ENCODE peak calls at places on chromosomes 11 and 22, in five cellular contexts. D is neural progenitor cell, T is GM23338, A is hepatocyte, H is fibroblast of lung. Y is an unnamed sample.

GRCh38 chr11:64436025-64436424 is 77.1 kb downstream of the RPS6KA4 start:
- DNase-seq in A (no peak), D (no peak), T (no peak), H (no peak), Y (peak; percentile 62)

GRCh38 chr22:43293661-43294392 is 49.3 kb downstream of the SCUBE1 start:
- DNase-seq in A (peak; percentile 93), T (no peak), H (peak; percentile 85), D (peak; percentile 26), Y (peak; percentile 83)

GRCh38 chr11:15911377-15912044 is 444.8 kb downstream of the SOX6 start:
- DNase-seq in A (peak; percentile 77), T (no peak), D (no peak), H (peak; percentile 60), Y (peak; percentile 31)

GRCh38 chr11:2551131-2551530 is 106.3 kb downstream of the KCNQ1 start:
- DNase-seq in A (no peak), D (no peak), H (no peak), T (no peak), Y (no peak)

GRCh38 chr11:46484101-46484500 is 92.5 kb upstream of the CHRM4 start:
- DNase-seq in H (no peak), A (no peak), D (no peak), T (no peak), Y (no peak)

GRCh38 chr11:76769071-76769560 is 14.0 kb upstream of the TSKU start:
- DNase-seq in D (no peak), T (no peak), H (peak; percentile 31), A (no peak), Y (no peak)

GRCh38 chr11:57085604-57086003 is 96.1 kb upstream of the LRRC55 start:
- DNase-seq in A (no peak), T (no peak), H (peak; percentile 3), D (no peak), Y (no peak)

GRCh38 chr11:624705-625635 is at the start of gene CDHR5:
- DNase-seq in A (peak; percentile 77), D (no peak), H (no peak), T (no peak), Y (no peak)

GRCh38 chr11:19632435-19632834 is 80.2 kb upstream of the NAV2 start:
- DNase-seq in T (no peak), H (peak; percentile 62), A (no peak), D (no peak), Y (no peak)

GRCh38 chr11:116605543-116605942 is 167.2 kb downstream of the BUD13 start:
- DNase-seq in A (peak; percentile 81), D (peak; percentile 92), T (peak; percentile 95), H (no peak), Y (peak; percentile 46)

GRCh38 chr11:18347471-18348125 is 25.2 kb downstream of the GTF2H1 start:
- DNase-seq in H (peak; percentile 54), D (no peak), T (no peak), A (no peak), Y (no peak)

GRCh38 chr11:18012314-18012905 is 437 bp downstream of the SERGEF start:
- DNase-seq in H (peak; percentile 23), A (peak; percentile 30), D (no peak), T (peak; percentile 62), Y (no peak)

GRCh38 chr22:37077802-37078448 is 26.4 kb downstream of the KCTD17 start:
- DNase-seq in D (peak; percentile 78), H (peak; percentile 46), T (peak; percentile 79), A (peak; percentile 78), Y (peak; percentile 74)

GRCh38 chr11:38095268-38095667 is 1497.2 kb upstream of the RAG2 start:
- DNase-seq in D (no peak), H (no peak), T (no peak), A (no peak), Y (peak; percentile 21)

GRCh38 chr22:11605468-11605981 is 3922.5 kb upstream of the OR11H1 start:
- DNase-seq in T (no peak), A (no peak), D (no peak), H (no peak), Y (no peak)

GRCh38 chr11:68043349-68044144 is 4.7 kb downstream of the TCIRG1 start:
- DNase-seq in A (peak; percentile 74), T (no peak), D (no peak), H (peak; percentile 70), Y (peak; percentile 75)

GRCh38 chr11:118789501-118790356 is 1.2 kb downstream of the DDX6 start:
- DNase-seq in D (peak; percentile 26), H (peak; percentile 28), T (peak; percentile 47), A (peak; percentile 45), Y (no peak)

GRCh38 chr11:112073941-112074811 is at the start of the genes NKAPD1 and PIH1D2:
- DNase-seq in A (peak; percentile 87), H (peak; percentile 94), D (peak; percentile 89), T (peak; percentile 92), Y (peak; percentile 63)

GRCh38 chr22:50146440-50147228 is 23.9 kb upstream of the PANX2 start:
- DNase-seq in T (no peak), D (peak; percentile 40), A (peak; percentile 68), H (peak; percentile 80), Y (peak; percentile 58)

GRCh38 chr11:133833101-133833898 is 12.0 kb downstream of the SPATA19 start:
- DNase-seq in D (no peak), A (no peak), T (no peak), H (no peak), Y (no peak)

GRCh38 chr11:120612363-120613263 is 101.1 kb downstream of the GRIK4 start:
- DNase-seq in D (no peak), H (peak; percentile 83), T (no peak), A (peak; percentile 71), Y (no peak)

GRCh38 chr11:17462940-17463339 is 13.7 kb downstream of the ABCC8 start:
- DNase-seq in T (no peak), H (no peak), D (no peak), A (no peak), Y (no peak)

GRCh38 chr22:42273855-42274451 is 3.5 kb upstream of the TCF20 start:
- DNase-seq in H (no peak), A (no peak), D (peak; percentile 87), T (peak; percentile 68), Y (no peak)

GRCh38 chr11:13318498-13319295 is 41.1 kb downstream of the BMAL1 start:
- DNase-seq in H (no peak), D (no peak), T (no peak), A (no peak), Y (no peak)

GRCh38 chr11:70620510-70621184 is 222.3 kb downstream of the CTTN start:
- DNase-seq in D (no peak), A (no peak), T (no peak), H (no peak), Y (no peak)

GRCh38 chr11:113841691-113842090 is 33.7 kb downstream of the USP28 start:
- DNase-seq in D (no peak), T (no peak), A (no peak), H (no peak), Y (no peak)
- H3K4me2 ChIP-seq in D (no peak overlapping the region), T (no peak overlapping the region), A (no peak overlapping the region), H (no peak overlapping the region), Y (no peak overlapping the region)

GRCh38 chr11:7986768-7987559 is at the start of gene EIF3F:
- DNase-seq in D (peak; percentile 99), T (peak; percentile 99), H (peak; percentile 100), A (peak; percentile 98), Y (peak; percentile 84)

GRCh38 chr11:7982582-7983119 is 4.5 kb upstream of the EIF3F start:
- DNase-seq in T (no peak), D (no peak), H (no peak), A (no peak), Y (no peak)

GRCh38 chr11:7981758-7982157 is 5.4 kb upstream of the EIF3F start:
- DNase-seq in H (no peak), T (no peak), D (no peak), A (no peak), Y (no peak)

GRCh38 chr11:7983832-7984590 is 3.1 kb upstream of the EIF3F start:
- DNase-seq in T (no peak), A (no peak), H (no peak), D (no peak), Y (no peak)
- H2AFZ ChIP-seq in T (no peak overlapping the region), A (no peak overlapping the region), H (no peak overlapping the region), D (no peak overlapping the region), Y (no peak overlapping the region)

DNA sequence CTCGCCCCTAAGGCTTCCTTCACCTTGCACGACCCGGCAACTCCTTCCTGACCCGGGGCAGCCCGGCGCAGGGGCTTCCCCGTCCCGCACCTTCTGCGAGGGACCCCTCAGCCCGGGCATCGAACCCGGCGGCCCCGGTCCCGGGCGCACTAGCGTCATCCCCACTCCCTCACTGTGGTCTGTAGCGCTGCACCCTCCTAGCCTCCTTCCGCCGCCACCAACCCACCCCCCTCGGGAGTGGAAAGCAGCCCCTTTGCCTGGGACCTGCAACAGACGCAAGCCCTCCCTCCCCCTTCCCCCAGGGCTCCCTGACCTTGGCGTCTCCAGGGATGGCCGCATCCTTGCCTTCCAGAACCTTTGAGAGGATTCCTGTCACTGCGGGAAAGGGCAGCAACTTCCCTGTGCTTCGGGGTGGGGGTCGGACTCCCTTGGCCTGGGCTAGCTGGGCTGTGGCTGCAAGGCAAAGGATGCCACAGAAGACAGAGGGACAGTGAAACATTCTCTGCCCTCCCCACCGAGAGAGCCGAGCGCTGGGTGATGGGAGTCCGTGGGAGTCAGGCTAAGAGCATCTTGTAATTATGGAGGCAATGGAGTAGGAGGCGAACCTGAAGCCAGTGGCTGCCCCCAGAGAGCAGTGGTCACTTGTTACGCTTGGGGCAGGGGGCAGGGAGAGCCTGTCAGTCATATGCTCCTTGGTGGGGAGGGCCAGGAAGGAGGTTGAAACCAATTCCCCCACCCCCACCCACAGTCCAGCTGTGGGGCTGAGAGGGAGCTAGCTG is 835 bp downstream of the TMEM132A start:
- DNase-seq in T (peak; percentile 51), H (no peak), A (no peak), D (peak; percentile 41), Y (no peak)
- TF ChIP-seq EZH2 in T (no peak), H (peak; percentile 73), A (no peak), D (no peak), Y (no peak)

GRCh38 chr22:39173787-39174497 is 21.5 kb upstream of the CBX7 start:
- DNase-seq in A (no peak), H (no peak), D (no peak), T (no peak), Y (no peak)
- H3K4me2 ChIP-seq in A (peak overlapping the region; percentile 45), H (peak overlapping the region; percentile 18), D (peak overlapping the region; percentile 53), T (peak overlapping the region; percentile 50), Y (peak overlapping the region; percentile 74)

GRCh38 chr22:20302438-20303228 is 17.2 kb downstream of the DGCR6L start:
- DNase-seq in H (no peak), D (no peak), T (no peak), A (no peak), Y (no peak)

GRCh38 chr22:20298110-20298802 is 21.6 kb downstream of the DGCR6L start:
- DNase-seq in T (peak; percentile 43), A (no peak), D (peak; percentile 35), H (no peak), Y (no peak)

GRCh38 chr22:20297414-20298109 is 22.3 kb downstream of the DGCR6L start:
- DNase-seq in T (no peak), H (no peak), A (no peak), D (no peak), Y (no peak)

GRCh38 chr22:20298803-20299735 is 20.8 kb downstream of the DGCR6L start:
- DNase-seq in T (peak; percentile 92), A (peak; percentile 91), H (peak; percentile 51), D (peak; percentile 96), Y (peak; percentile 68)

GRCh38 chr22:20299736-20300136 is 20.1 kb downstream of the DGCR6L start:
- DNase-seq in H (no peak), D (no peak), T (peak; percentile 58), A (peak; percentile 66), Y (no peak)
- H2AFZ ChIP-seq in H (peak overlapping the region; percentile 33), D (peak overlapping the region; percentile 77), T (peak overlapping the region; percentile 43), A (no peak overlapping the region), Y (no peak overlapping the region)

GRCh38 chr22:48488611-48489456 is 1338.8 kb downstream of the BRD1 start:
- DNase-seq in D (peak; percentile 89), H (no peak), A (peak; percentile 49), T (peak; percentile 61), Y (no peak)
- TF ChIP-seq EZH2 in D (no peak), H (no peak), A (no peak), T (no peak), Y (no peak)

GRCh38 chr22:35205956-35206355 is 51.3 kb upstream of the HMGXB4 start:
- DNase-seq in T (no peak), H (peak; percentile 23), D (no peak), A (peak; percentile 18), Y (no peak)
- H3K4me2 ChIP-seq in T (no peak overlapping the region), H (peak overlapping the region; percentile 54), D (peak overlapping the region; percentile 66), A (no peak overlapping the region), Y (no peak overlapping the region)

Y was measured in PC-9.